ENCODE peak calls at places on chromosomes 13 and 19, in seven cellular contexts. M is neuronal stem cell; I is effector memory CD4-positive, alpha-beta T cell; C is H9; O is upper lobe of right lung; D is left lung; E is endothelial cell of umbilical vein. U is an unnamed sample. For H3K9me3, the result is how much of the 10 kb centered on the place peaks cover.

GRCh38 chr19:1468274-1469199 is 10.5 kb downstream of the C19orf25 start:
- DNase-seq in C (no peak), M (no peak), I (no peak), O (no peak), D (peak), E (no peak), U (no peak)

GRCh38 chr13:109773276-109773675 is 13.1 kb downstream of the IRS2 start:
- DNase-seq in E (no peak), D (no peak), O (no peak), M (no peak), C (no peak), I (no peak), U (no peak)

GRCh38 chr19:53853707-53854106 is 14.0 kb upstream of the MYADM start:
- DNase-seq in I (no peak), D (no peak), M (no peak), C (no peak), E (no peak), O (no peak), U (no peak)

GRCh38 chr13:19587635-19588300 is 26.4 kb upstream of the TPTE2 start:
- DNase-seq in M (no peak), C (no peak), I (no peak), E (peak), O (no peak), D (no peak), U (no peak)

GRCh38 chr13:90545070-90545840 is 802.2 kb upstream of the MIR17HG start:
- DNase-seq in C (no peak), M (no peak), I (no peak), O (no peak), E (no peak), D (no peak), U (no peak)

GRCh38 chr13:79736356-79736755 is 255.4 kb downstream of the NDFIP2 start:
- DNase-seq in C (no peak), O (no peak), I (no peak), M (no peak), D (no peak), E (no peak), U (no peak)

GRCh38 chr19:15248648-15249559 is 16.7 kb upstream of the EPHX3 start:
- DNase-seq in I (no peak), D (peak), E (peak), M (no peak), C (no peak), O (no peak), U (no peak)

GRCh38 chr13:34578471-34578870 is 363.6 kb upstream of the NBEA start:
- DNase-seq in D (no peak), C (no peak), M (no peak), E (no peak), O (no peak), I (no peak), U (no peak)

GRCh38 chr13:114089341-114089740 is 43.1 kb downstream of the RASA3 start:
- DNase-seq in M (no peak), I (no peak), D (no peak), O (peak), C (no peak), E (no peak), U (no peak)

GRCh38 chr19:18366027-18366435 is 19.9 kb upstream of the GDF15 start:
- DNase-seq in D (no peak), I (no peak), E (peak), O (no peak), M (no peak), C (no peak), U (no peak)

GRCh38 chr13:109938255-109938936 is 152.0 kb upstream of the IRS2 start:
- DNase-seq in C (no peak), O (no peak), D (no peak), M (no peak), I (no peak), E (no peak), U (no peak)

GRCh38 chr19:3813473-3814392 is 27.6 kb upstream of the MATK start:
- DNase-seq in I (no peak), O (no peak), C (peak), M (no peak), E (no peak), D (no peak), U (no peak)

DNA sequence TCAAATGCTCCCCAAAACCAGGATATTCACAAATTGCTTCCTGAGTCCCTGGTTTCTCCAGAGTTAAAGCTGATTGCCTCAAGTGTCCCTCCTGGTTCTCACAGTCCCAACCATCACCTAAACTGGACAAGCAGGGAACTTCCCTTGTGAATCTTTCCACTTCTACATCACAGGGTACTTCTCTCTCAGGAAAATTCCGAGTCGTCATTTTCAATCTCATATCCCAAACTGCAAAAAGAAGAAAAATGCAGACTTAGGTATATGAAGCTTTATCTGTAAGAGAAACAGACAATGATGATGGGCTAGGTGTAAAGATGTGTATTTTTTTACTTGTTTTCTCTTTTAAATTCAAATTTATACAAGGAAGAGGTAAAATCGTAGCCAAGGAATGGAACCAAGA is 21.3 kb downstream of the ZNF329 start:
- DNase-seq in D (no peak), E (no peak), C (no peak), O (no peak), M (no peak), I (no peak), U (no peak)
- H3K9me3 ChIP-seq in D (under half), E (under half), C (half or more), O (half or more), M (half or more), I (half or more), U (half or more)

GRCh38 chr19:40059624-40060023 is 3.6 kb upstream of the ZNF780B start:
- DNase-seq in M (no peak), E (no peak), D (no peak), O (no peak), C (no peak), I (no peak), U (no peak)
- H3K9me3 ChIP-seq in M (under half), E (under half), D (under half), O (under half), C (under half), I (under half), U (under half)

DNA sequence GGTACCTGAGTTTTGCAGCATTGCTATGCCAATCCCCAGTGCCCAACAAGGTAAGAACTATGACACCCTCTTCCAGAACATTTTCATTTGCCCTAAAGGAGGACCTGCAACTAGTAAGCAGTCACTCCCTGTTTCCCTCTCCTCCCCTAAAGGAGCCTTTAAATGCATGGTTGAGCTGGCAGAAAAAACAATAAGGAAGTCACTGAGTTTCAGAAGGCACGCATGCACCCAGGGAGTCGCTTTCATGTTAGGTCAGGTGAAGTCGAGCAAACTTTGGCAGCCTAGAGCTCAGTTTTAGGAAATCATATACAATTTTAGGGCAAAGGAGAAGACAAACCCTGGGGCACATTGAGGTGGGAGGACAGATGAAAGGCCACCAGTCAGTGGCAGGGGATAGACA is 11.8 kb downstream of the NLRP11 start:
- DNase-seq in I (no peak), M (no peak), C (no peak), D (no peak), E (no peak), O (no peak), U (no peak)
- H3K9me3 ChIP-seq in I (under half), M (under half), C (half or more), D (under half), E (under half), O (under half), U (under half)

GRCh38 chr19:16915734-16916133 is 26.9 kb downstream of the F2RL3 start:
- DNase-seq in O (no peak), C (no peak), E (no peak), M (no peak), D (peak), I (no peak), U (no peak)
- H3K9me3 ChIP-seq in O (under half), C (under half), E (under half), M (under half), D (under half), I (under half), U (under half)

U was measured in T-helper 17 cell.